ENCODE peak calls at places on chromosome 9, in eight cellular contexts. F is esophagus muscularis mucosa, H is stomach, C is A549, A is body of pancreas, Z is NB4, Y is HCT116, N is prostate gland. G is an unnamed sample.

GRCh38 chr9:3751125-3751758 is 225.4 kb upstream of the RFX3 start:
- DNase-seq in F (no peak), H (no peak), C (peak), A (no peak), Z (peak), Y (no peak), N (peak), G (no peak)

GRCh38 chr9:135456436-135457104 is 23.0 kb upstream of the PPP1R26 start:
- DNase-seq in F (no peak), H (no peak), C (no peak), A (no peak), Z (no peak), Y (no peak), N (no peak), G (no peak)

GRCh38 chr9:78899006-78899405 is 602.1 kb downstream of the PSAT1 start:
- DNase-seq in F (no peak), H (no peak), C (no peak), A (no peak), Z (no peak), Y (no peak), N (no peak), G (no peak)

GRCh38 chr9:77486463-77486862 is 161.7 kb downstream of the GNA14 start:
- DNase-seq in F (no peak), H (no peak), C (no peak), A (no peak), Z (no peak), Y (no peak), N (no peak), G (no peak)

GRCh38 chr9:85427749-85428148 is 314.0 kb downstream of the AGTPBP1 start:
- DNase-seq in F (no peak), H (no peak), C (no peak), A (no peak), Z (no peak), Y (no peak), N (no peak), G (no peak)

GRCh38 chr9:7137571-7137970 is 379.8 kb downstream of the KDM4C start:
- DNase-seq in F (no peak), H (no peak), C (no peak), A (no peak), Z (no peak), Y (no peak), N (no peak), G (no peak)

GRCh38 chr9:19246891-19247290 is 16.4 kb downstream of the DENND4C start:
- DNase-seq in F (no peak), H (no peak), C (no peak), A (no peak), Z (no peak), Y (no peak), N (no peak), G (no peak)

GRCh38 chr9:100083448-100084144 is 15.2 kb downstream of the ERP44 start:
- DNase-seq in F (no peak), H (no peak), C (no peak), A (no peak), Z (no peak), Y (no peak), N (no peak), G (no peak)

GRCh38 chr9:82170871-82171270 is 182.3 kb downstream of the SPATA31D1 start:
- DNase-seq in F (no peak), H (no peak), C (no peak), A (no peak), Z (no peak), Y (no peak), N (no peak), G (no peak)

GRCh38 chr9:92671323-92671722 is 1.4 kb upstream of the IPPK start:
- DNase-seq in F (no peak), H (no peak), C (peak), A (peak), Z (peak), Y (peak), N (no peak), G (no peak)

GRCh38 chr9:79913867-79914266 is 342.1 kb downstream of the TLE4 start:
- DNase-seq in F (no peak), H (no peak), C (no peak), A (no peak), Z (no peak), Y (no peak), N (no peak), G (no peak)

GRCh38 chr9:97594414-97594921 is 38.7 kb downstream of the TSTD2 start:
- DNase-seq in F (peak), H (no peak), C (no peak), A (peak), Z (no peak), Y (no peak), N (no peak), G (peak)

GRCh38 chr9:133699546-133699945 is 38.6 kb downstream of the SARDH start:
- DNase-seq in F (no peak), H (no peak), C (no peak), A (no peak), Z (no peak), Y (no peak), N (no peak), G (no peak)

GRCh38 chr9:91726406-91727100 is 223.5 kb downstream of the ROR2 start:
- DNase-seq in F (no peak), H (no peak), C (no peak), A (no peak), Z (no peak), Y (no peak), N (no peak), G (no peak)

GRCh38 chr9:135037521-135038250 is 49.8 kb upstream of the OLFM1 start:
- DNase-seq in F (no peak), H (peak), C (no peak), A (no peak), Z (peak), Y (no peak), N (no peak), G (no peak)

GRCh38 chr9:134619983-134620612 is 21.5 kb upstream of the COL5A1 start:
- DNase-seq in F (no peak), H (no peak), C (no peak), A (no peak), Z (no peak), Y (no peak), N (no peak), G (peak)

GRCh38 chr9:131977074-131977838 is 102.4 kb downstream of the MED27 start:
- DNase-seq in F (no peak), H (no peak), C (no peak), A (no peak), Z (peak), Y (no peak), N (no peak), G (no peak)

GRCh38 chr9:112624711-112625707 is 92.9 kb downstream of the INIP start:
- DNase-seq in F (no peak), H (no peak), C (no peak), A (no peak), Z (no peak), Y (no peak), N (no peak), G (no peak)

GRCh38 chr9:120768247-120768646 is 25.0 kb downstream of the FBXW2 start:
- DNase-seq in F (no peak), H (no peak), C (no peak), A (no peak), Z (no peak), Y (no peak), N (no peak), G (no peak)

GRCh38 chr9:77453857-77454647 is 194.1 kb downstream of the GNA14 start:
- DNase-seq in F (no peak), H (no peak), C (no peak), A (peak), Z (peak), Y (no peak), N (no peak), G (no peak)

GRCh38 chr9:12554636-12555035 is 138.5 kb upstream of the TYRP1 start:
- DNase-seq in F (no peak), H (no peak), C (peak), A (peak), Z (peak), Y (no peak), N (no peak), G (no peak)

GRCh38 chr9:121708768-121709488 is 57.5 kb downstream of the DAB2IP start:
- DNase-seq in F (no peak), H (no peak), C (no peak), A (no peak), Z (no peak), Y (no peak), N (no peak), G (peak)

GRCh38 chr9:97518909-97519307 is 17.4 kb downstream of the TMOD1 start:
- DNase-seq in F (no peak), H (peak), C (peak), A (peak), Z (no peak), Y (no peak), N (peak), G (peak)

GRCh38 chr9:86676426-86676825 is 270.9 kb downstream of the GAS1 start:
- DNase-seq in F (no peak), H (no peak), C (no peak), A (no peak), Z (no peak), Y (no peak), N (no peak), G (no peak)

GRCh38 chr9:2356391-2356790 is 265.2 kb upstream of the VLDLR start:
- DNase-seq in F (peak), H (no peak), C (no peak), A (no peak), Z (no peak), Y (no peak), N (no peak), G (no peak)

GRCh38 chr9:100125913-100126312 is 26.9 kb downstream of the INVS start:
- DNase-seq in F (no peak), H (no peak), C (no peak), A (no peak), Z (no peak), Y (no peak), N (no peak), G (no peak)

GRCh38 chr9:89363311-89363670 is 45.0 kb downstream of the SECISBP2 start:
- DNase-seq in F (no peak), H (no peak), C (no peak), A (no peak), Z (no peak), Y (no peak), N (no peak), G (peak)

GRCh38 chr9:131017067-131017466 is 8.1 kb downstream of the LAMC3 start:
- DNase-seq in F (no peak), H (no peak), C (no peak), A (no peak), Z (no peak), Y (no peak), N (no peak), G (no peak)

GRCh38 chr9:128382261-128382660 is 11.1 kb downstream of the URM1 start:
- DNase-seq in F (no peak), H (no peak), C (no peak), A (no peak), Z (no peak), Y (no peak), N (no peak), G (no peak)

GRCh38 chr9:117074782-117075510 is 339.9 kb downstream of the ASTN2 start:
- DNase-seq in F (no peak), H (no peak), C (no peak), A (no peak), Z (no peak), Y (no peak), N (no peak), G (no peak)

GRCh38 chr9:134822541-134822940 is 58.1 kb upstream of the FCN2 start:
- DNase-seq in F (no peak), H (no peak), C (no peak), A (no peak), Z (no peak), Y (no peak), N (no peak), G (no peak)

GRCh38 chr9:5587024-5587423 is 41.9 kb upstream of the RIC1 start:
- DNase-seq in F (no peak), H (no peak), C (no peak), A (no peak), Z (no peak), Y (no peak), N (no peak), G (no peak)

GRCh38 chr9:127089639-127090081 is 32.8 kb downstream of the ANGPTL2 start:
- DNase-seq in F (no peak), H (no peak), C (no peak), A (no peak), Z (no peak), Y (no peak), N (peak), G (no peak)

GRCh38 chr9:136441681-136442245 is 2.1 kb upstream of the INPP5E start:
- DNase-seq in F (no peak), H (no peak), C (no peak), A (no peak), Z (no peak), Y (no peak), N (no peak), G (no peak)

GRCh38 chr9:18979367-18979766 is 53.6 kb downstream of the SAXO1 start:
- DNase-seq in F (peak), H (no peak), C (no peak), A (no peak), Z (no peak), Y (no peak), N (no peak), G (no peak)

GRCh38 chr9:131393622-131394463 is at the start of gene PRRC2B:
- DNase-seq in F (no peak), H (peak), C (peak), A (peak), Z (peak), Y (peak), N (peak), G (peak)

GRCh38 chr9:115360122-115360521 is 242.2 kb upstream of the TNC start:
- DNase-seq in F (no peak), H (no peak), C (no peak), A (no peak), Z (no peak), Y (no peak), N (no peak), G (no peak)

GRCh38 chr9:131580358-131580757 is 35.0 kb downstream of the PRRT1B start:
- DNase-seq in F (no peak), H (no peak), C (no peak), A (no peak), Z (no peak), Y (no peak), N (no peak), G (no peak)

GRCh38 chr9:10983251-10983650 is 370.4 kb upstream of the PTPRD start:
- DNase-seq in F (no peak), H (no peak), C (no peak), A (no peak), Z (no peak), Y (no peak), N (no peak), G (no peak)

DNA sequence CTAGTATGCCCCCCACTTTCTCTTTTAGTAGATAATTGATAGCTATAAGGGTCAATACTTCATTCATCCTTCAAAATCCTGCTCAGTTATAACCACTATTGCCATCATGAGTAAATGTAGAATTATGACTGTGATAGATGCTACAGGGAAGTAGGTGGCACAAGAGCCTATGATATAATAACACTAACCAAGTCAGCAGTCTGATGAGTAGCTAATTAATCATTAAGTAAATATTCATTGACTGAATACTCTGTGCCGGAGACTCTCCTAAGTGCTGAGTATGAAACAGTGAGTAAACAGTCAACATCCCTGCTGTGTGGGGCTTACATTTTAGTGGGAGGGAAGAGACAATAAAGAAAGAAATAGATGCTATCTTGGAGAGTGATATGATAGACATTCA is 430.3 kb upstream of the ZNF462 start:
- DNase-seq in F (no peak), H (no peak), C (no peak), A (no peak), Z (no peak), Y (no peak), N (no peak), G (no peak)
- TF ChIP-seq CTCF in F (no peak), H (no peak), C (no peak), A (no peak), Z (no peak), Y (no peak), N (no peak), G (no peak)

GRCh38 chr9:34179528-34180138 is 790 bp downstream of the UBAP1 start:
- DNase-seq in F (no peak), H (peak), C (peak), A (peak), Z (peak), Y (no peak), N (peak), G (no peak)
- TF ChIP-seq POLR2A in F (no peak), H (no peak), C (no peak), A (no peak), Z (no peak), Y (no peak), N (no peak), G (no peak)

GRCh38 chr9:114140401-114140800 is 14.9 kb upstream of the COL27A1 start:
- DNase-seq in F (no peak), H (no peak), C (no peak), A (no peak), Z (no peak), Y (no peak), N (no peak), G (no peak)
- TF ChIP-seq CTCF in F (no peak), H (no peak), C (no peak), A (no peak), Z (no peak), Y (no peak), N (no peak), G (no peak)

DNA sequence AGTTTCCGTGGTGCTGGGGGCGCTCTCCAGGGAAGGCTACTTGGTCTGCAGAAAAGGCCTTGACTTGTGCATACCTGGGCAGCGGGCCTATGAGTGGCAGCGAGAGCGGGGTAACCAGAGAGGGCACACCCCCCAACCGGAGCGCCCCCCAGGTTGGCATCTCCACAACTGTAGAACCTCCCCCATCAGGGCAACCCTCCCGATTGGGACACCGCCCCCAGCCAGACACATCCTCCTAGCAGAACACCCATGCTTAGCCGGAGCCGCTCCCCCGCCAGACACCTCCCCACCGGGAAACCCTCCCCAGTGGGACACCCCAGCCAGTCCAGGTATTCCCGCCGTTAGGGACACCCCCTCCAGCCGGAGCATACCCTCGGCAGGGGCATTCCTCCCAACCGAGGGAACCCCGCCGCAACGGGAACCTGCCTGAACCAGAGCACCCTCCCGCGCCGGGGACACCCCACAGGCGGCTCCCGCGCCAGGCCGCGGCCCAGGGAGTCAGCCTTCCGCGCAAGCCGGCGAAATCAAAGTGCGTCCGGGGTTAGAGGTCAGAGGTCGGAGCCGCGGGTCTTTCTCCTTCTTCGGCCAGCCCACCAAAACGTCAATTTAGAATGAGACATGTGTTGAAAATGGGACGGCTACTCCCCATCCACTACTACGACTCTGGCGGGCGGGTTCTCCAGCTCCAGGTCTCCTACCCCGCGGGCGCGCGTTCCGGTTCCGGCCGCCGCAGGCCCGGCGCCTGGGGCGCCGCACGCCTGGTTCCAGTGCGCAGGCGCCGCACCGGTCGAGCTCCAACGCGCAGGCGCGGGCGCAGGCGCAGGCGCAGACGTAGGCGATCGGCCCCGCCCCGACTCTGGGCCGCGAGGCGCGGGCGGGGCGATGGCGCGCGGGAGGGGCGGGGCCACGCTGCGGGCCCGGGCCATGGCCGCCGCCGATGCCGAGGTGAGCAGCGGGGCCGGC is at the start of gene EHMT1:
- DNase-seq in F (no peak), H (peak), C (peak), A (peak), Z (peak), Y (peak), N (peak), G (peak)
- TF ChIP-seq POLR2A in F (peak), H (no peak), C (peak), A (peak), Z (peak), Y (peak), N (peak), G (peak)

GRCh38 chr9:37653385-37653784 is 2.6 kb downstream of the FRMPD1 start:
- DNase-seq in F (no peak), H (no peak), C (no peak), A (no peak), Z (no peak), Y (no peak), N (no peak), G (no peak)

GRCh38 chr9:37650299-37650872 is 368 bp upstream of the FRMPD1 start:
- DNase-seq in F (no peak), H (no peak), C (no peak), A (no peak), Z (no peak), Y (no peak), N (no peak), G (no peak)

GRCh38 chr9:37645903-37646506 is 4.7 kb upstream of the FRMPD1 start:
- DNase-seq in F (peak), H (no peak), C (no peak), A (no peak), Z (no peak), Y (no peak), N (no peak), G (no peak)

GRCh38 chr9:37656936-37657335 is 6.2 kb downstream of the FRMPD1 start:
- DNase-seq in F (no peak), H (no peak), C (no peak), A (no peak), Z (no peak), Y (no peak), N (no peak), G (no peak)

DNA sequence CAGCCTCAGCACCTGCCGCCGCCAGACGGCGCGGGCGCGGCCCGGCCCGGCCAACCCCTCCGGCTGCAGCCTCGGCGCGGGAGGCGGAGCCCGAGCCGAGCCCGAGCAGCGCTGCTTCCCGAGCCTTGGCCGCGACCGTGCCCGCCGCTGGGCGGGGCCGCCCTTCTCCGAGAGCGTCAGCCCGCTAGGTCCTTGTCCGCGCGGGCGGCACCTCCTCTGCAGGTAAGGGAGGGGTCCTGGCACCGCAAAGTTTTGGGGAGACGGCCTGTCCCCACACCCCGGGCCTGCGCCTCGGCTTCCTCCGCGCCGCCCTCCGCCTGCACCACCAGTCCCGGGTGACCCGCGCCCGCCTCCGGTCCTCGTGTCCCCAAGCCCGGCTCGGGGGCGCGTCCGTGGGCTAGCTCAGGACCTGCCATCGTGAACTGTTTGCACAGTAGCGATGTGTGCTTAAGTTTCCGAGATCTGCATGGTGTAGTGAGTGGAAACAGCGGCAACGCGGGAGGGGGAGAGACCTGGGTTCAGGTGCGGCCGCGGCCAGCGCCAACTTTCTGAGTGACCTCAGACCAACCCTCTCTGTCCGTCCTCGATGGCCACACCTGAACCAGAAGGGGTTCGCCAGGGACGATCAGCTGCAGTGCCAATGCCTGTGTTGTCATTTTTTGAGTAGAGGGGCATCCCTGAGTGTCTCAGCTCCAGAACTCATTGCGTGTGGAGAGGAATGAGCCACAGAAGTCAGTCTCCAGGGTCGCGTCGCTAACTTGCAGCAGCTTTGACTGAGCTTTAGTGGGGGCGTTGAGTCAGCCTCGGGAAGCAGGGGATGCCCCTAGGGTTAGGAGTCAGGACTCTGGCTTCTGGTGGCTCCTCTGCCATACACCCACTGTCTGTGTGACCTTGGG is at the start of gene FRMPD1:
- DNase-seq in F (no peak), H (peak), C (peak), A (peak), Z (peak), Y (no peak), N (peak), G (peak)
- TF ChIP-seq CTCF in F (no peak), H (no peak), C (peak), A (no peak), Z (no peak), Y (no peak), N (no peak), G (peak)